ENCODE peak calls at places on chromosomes 13 and 19, in nine cellular contexts. R is Calu3; A is endothelial cell; P is bronchial epithelial cell; V is ascending aorta; I is activated CD4-positive, alpha-beta T cell treated with anti-CD3 and anti-CD28 coated beads for 48 hours; C is substantia nigra; F is activated T-cell treated with anti-CD3 and anti-CD28 coated beads for 1 hour; O is neural progenitor cell. L is an unnamed sample.

GRCh38 chr13:30125422-30126073 is 181.8 kb downstream of the KATNAL1 start:
- DNase-seq in R (no peak), A (no peak), P (peak), V (no peak), I (no peak), C (no peak), F (no peak), O (no peak), L (no peak)

GRCh38 chr19:21838646-21839045 is 2.7 kb upstream of the ZNF43 start:
- DNase-seq in R (no peak), A (no peak), P (no peak), V (no peak), I (no peak), C (no peak), F (no peak), O (no peak), L (no peak)

GRCh38 chr19:16571689-16572331 is 405 bp downstream of the SLC35E1 start:
- DNase-seq in R (no peak), A (peak), P (peak), V (no peak), I (peak), C (no peak), F (no peak), O (no peak), L (no peak)

GRCh38 chr19:6699935-6700334 is 20.5 kb downstream of the C3 start:
- DNase-seq in R (no peak), A (no peak), P (no peak), V (no peak), I (no peak), C (no peak), F (no peak), O (no peak), L (no peak)

GRCh38 chr13:73544175-73544574 is 485.4 kb downstream of the KLF5 start:
- DNase-seq in R (no peak), A (no peak), P (no peak), V (no peak), I (no peak), C (no peak), F (no peak), O (no peak), L (no peak)

GRCh38 chr13:27834095-27834494 is 41.8 kb downstream of the GSX1 start:
- DNase-seq in R (no peak), A (no peak), P (no peak), V (no peak), I (no peak), C (no peak), F (no peak), O (no peak), L (no peak)

GRCh38 chr13:28854657-28855056 is 34.5 kb downstream of the MTUS2 start:
- DNase-seq in R (no peak), A (no peak), P (no peak), V (no peak), I (no peak), C (no peak), F (no peak), O (peak), L (no peak)

GRCh38 chr13:40798380-40798779 is 9.0 kb downstream of the SLC25A15 start:
- DNase-seq in R (no peak), A (no peak), P (peak), V (no peak), I (no peak), C (no peak), F (no peak), O (no peak), L (no peak)

GRCh38 chr13:20993211-20993610 is 68.2 kb downstream of the LATS2 start:
- DNase-seq in R (no peak), A (no peak), P (no peak), V (no peak), I (no peak), C (no peak), F (no peak), O (no peak), L (no peak)

GRCh38 chr13:50914301-50914700 is 4.7 kb downstream of the RNASEH2B start:
- DNase-seq in R (no peak), A (no peak), P (no peak), V (no peak), I (no peak), C (no peak), F (no peak), O (no peak), L (no peak)

GRCh38 chr19:46975918-46976782 is 43.5 kb upstream of the NPAS1 start:
- DNase-seq in R (peak), A (no peak), P (peak), V (peak), I (no peak), C (peak), F (no peak), O (peak), L (peak)

GRCh38 chr13:29648760-29649159 is 53.3 kb upstream of the SLC7A1 start:
- DNase-seq in R (no peak), A (no peak), P (no peak), V (no peak), I (no peak), C (no peak), F (no peak), O (no peak), L (no peak)

GRCh38 chr13:49220035-49220855 is at the start of gene MLNR:
- DNase-seq in R (peak), A (peak), P (no peak), V (no peak), I (peak), C (no peak), F (no peak), O (peak), L (no peak)

GRCh38 chr19:21202865-21203494 is 61.1 kb downstream of the ZNF431 start:
- DNase-seq in R (no peak), A (peak), P (peak), V (no peak), I (peak), C (peak), F (peak), O (peak), L (no peak)

GRCh38 chr19:8262431-8262830 is 45.7 kb downstream of the CD320 start:
- DNase-seq in R (no peak), A (no peak), P (no peak), V (no peak), I (no peak), C (no peak), F (no peak), O (no peak), L (no peak)

GRCh38 chr13:104389722-104390121 is 1323.5 kb upstream of the SLC10A2 start:
- DNase-seq in R (no peak), A (no peak), P (no peak), V (no peak), I (no peak), C (no peak), F (no peak), O (no peak), L (no peak)

GRCh38 chr13:67267136-67267535 is 37.0 kb upstream of the PCDH9 start:
- DNase-seq in R (no peak), A (no peak), P (no peak), V (no peak), I (no peak), C (no peak), F (no peak), O (no peak), L (no peak)

GRCh38 chr19:18419195-18419698 is at the start of gene SSBP4:
- DNase-seq in R (peak), A (peak), P (no peak), V (no peak), I (peak), C (peak), F (peak), O (peak), L (peak)

GRCh38 chr13:31198524-31198923 is 1.3 kb upstream of the B3GLCT start:
- DNase-seq in R (no peak), A (no peak), P (no peak), V (no peak), I (no peak), C (no peak), F (no peak), O (no peak), L (no peak)

GRCh38 chr13:102326381-102327118 is 75.3 kb downstream of the FGF14 start:
- DNase-seq in R (no peak), A (no peak), P (no peak), V (no peak), I (no peak), C (no peak), F (no peak), O (no peak), L (no peak)

GRCh38 chr19:8578642-8579265 is 1.5 kb upstream of the MYO1F start:
- DNase-seq in R (peak), A (peak), P (peak), V (peak), I (peak), C (peak), F (peak), O (peak), L (peak)

GRCh38 chr13:41365636-41366035 is 54.6 kb downstream of the NAA16 start:
- DNase-seq in R (no peak), A (no peak), P (no peak), V (no peak), I (no peak), C (no peak), F (no peak), O (no peak), L (no peak)

GRCh38 chr13:81140675-81141074 is 799.7 kb upstream of the SPRY2 start:
- DNase-seq in R (no peak), A (no peak), P (no peak), V (no peak), I (no peak), C (no peak), F (no peak), O (peak), L (no peak)

GRCh38 chr13:103876571-103876970 is 810.4 kb upstream of the SLC10A2 start:
- DNase-seq in R (no peak), A (no peak), P (no peak), V (no peak), I (no peak), C (no peak), F (no peak), O (no peak), L (no peak)

GRCh38 chr19:55489711-55490477 is 1.7 kb downstream of the SSC5D start:
- DNase-seq in R (no peak), A (no peak), P (no peak), V (no peak), I (no peak), C (no peak), F (no peak), O (no peak), L (no peak)

GRCh38 chr19:18504886-18505610 is 16.8 kb downstream of the ELL start:
- DNase-seq in R (no peak), A (no peak), P (peak), V (no peak), I (peak), C (no peak), F (no peak), O (no peak), L (no peak)

GRCh38 chr19:45547965-45548609 is 36.5 kb downstream of the OPA3 start:
- DNase-seq in R (no peak), A (no peak), P (peak), V (no peak), I (no peak), C (no peak), F (no peak), O (no peak), L (no peak)

GRCh38 chr13:44259045-44260042 is 114.3 kb upstream of the SERP2 start:
- DNase-seq in R (peak), A (no peak), P (peak), V (peak), I (peak), C (no peak), F (peak), O (no peak), L (no peak)

GRCh38 chr13:25267715-25268114 is 19.6 kb downstream of the MTMR6 start:
- DNase-seq in R (no peak), A (no peak), P (no peak), V (no peak), I (no peak), C (no peak), F (no peak), O (no peak), L (no peak)

GRCh38 chr19:35879770-35880317 is 11.5 kb downstream of the APLP1 start:
- DNase-seq in R (peak), A (peak), P (peak), V (peak), I (peak), C (peak), F (peak), O (peak), L (peak)

GRCh38 chr19:55253842-55254624 is 4.8 kb downstream of the PPP6R1 start:
- DNase-seq in R (no peak), A (no peak), P (no peak), V (no peak), I (peak), C (no peak), F (peak), O (no peak), L (no peak)

GRCh38 chr19:42301646-42302204 is at the start of gene PRR19:
- DNase-seq in R (no peak), A (no peak), P (no peak), V (no peak), I (peak), C (no peak), F (no peak), O (peak), L (peak)

GRCh38 chr13:48653074-48654054 is at the start of gene CYSLTR2:
- DNase-seq in R (no peak), A (no peak), P (no peak), V (no peak), I (no peak), C (no peak), F (no peak), O (peak), L (no peak)

GRCh38 chr13:38582133-38582532 is 104.7 kb upstream of the FREM2 start:
- DNase-seq in R (peak), A (peak), P (peak), V (no peak), I (no peak), C (no peak), F (no peak), O (peak), L (no peak)

GRCh38 chr19:49866933-49867782 is at the start of gene PNKP:
- DNase-seq in R (peak), A (peak), P (peak), V (peak), I (peak), C (peak), F (peak), O (peak), L (peak)